ENCODE peak calls at places on chromosomes 13 and 19, in eight cellular contexts. G, J, F, W, N, A, Z and H are unnamed samples.

GRCh38 chr13:113834496-113835200 is 29.2 kb downstream of the GAS6 start:
- DNase-seq in G (no peak), J (no peak), F (no peak), W (peak; percentile 71), N (no peak), A (no peak), Z (no peak), H (no peak)

GRCh38 chr19:29098863-29099481 is 114.0 kb downstream of the UQCRFS1 start:
- DNase-seq in G (no peak), J (peak; percentile 83), F (no peak), W (no peak), N (no peak), A (peak; percentile 95), Z (no peak), H (no peak)

GRCh38 chr19:46374526-46375475 is 27.9 kb downstream of the PPP5C start:
- DNase-seq in G (no peak), J (no peak), F (no peak), W (peak; percentile 57), N (no peak), A (no peak), Z (no peak), H (no peak)

GRCh38 chr19:38675611-38676010 is 28.2 kb downstream of the ACTN4 start:
- DNase-seq in G (peak; percentile 36), J (no peak), F (no peak), W (no peak), N (no peak), A (no peak), Z (no peak), H (peak; percentile 24)

GRCh38 chr19:19146000-19146608 is 7.8 kb upstream of the TMEM161A start:
- DNase-seq in G (peak; percentile 98), J (peak; percentile 73), F (peak; percentile 82), W (peak; percentile 95), N (peak; percentile 53), A (peak; percentile 46), Z (peak; percentile 77), H (peak; percentile 91)

GRCh38 chr13:110520431-110521295 is 40.9 kb downstream of the RAB20 start:
- DNase-seq in G (no peak), J (peak; percentile 93), F (no peak), W (peak; percentile 92), N (no peak), A (peak; percentile 86), Z (no peak), H (no peak)

GRCh38 chr19:51727349-51727880 is 3.6 kb upstream of the HAS1 start:
- DNase-seq in G (no peak), J (peak; percentile 63), F (no peak), W (no peak), N (no peak), A (peak; percentile 79), Z (no peak), H (no peak)

GRCh38 chr19:48053076-48053475 is 9.2 kb upstream of the CABP5 start:
- DNase-seq in G (no peak), J (no peak), F (no peak), W (no peak), N (no peak), A (no peak), Z (no peak), H (no peak)

GRCh38 chr13:114101831-114102520 is 30.4 kb downstream of the RASA3 start:
- DNase-seq in G (no peak), J (no peak), F (no peak), W (peak; percentile 70), N (no peak), A (no peak), Z (no peak), H (no peak)

GRCh38 chr13:94157705-94158218 is 321.7 kb downstream of the DCT start:
- DNase-seq in G (no peak), J (peak; percentile 92), F (no peak), W (no peak), N (no peak), A (peak; percentile 30), Z (no peak), H (no peak)

GRCh38 chr13:113650275-113650674 is 7.7 kb downstream of the ATP4B start:
- DNase-seq in G (no peak), J (no peak), F (no peak), W (peak; percentile 41), N (no peak), A (no peak), Z (no peak), H (no peak)

GRCh38 chr13:60398438-60398891 is 1.4 kb downstream of the TDRD3 start:
- DNase-seq in G (no peak), J (no peak), F (no peak), W (no peak), N (no peak), A (no peak), Z (no peak), H (no peak)

GRCh38 chr13:83162493-83162892 is 719.8 kb downstream of the SLITRK1 start:
- DNase-seq in G (no peak), J (peak; percentile 19), F (no peak), W (no peak), N (no peak), A (no peak), Z (no peak), H (no peak)

GRCh38 chr13:36395280-36395679 is 37.0 kb upstream of the CCNA1 start:
- DNase-seq in G (no peak), J (peak; percentile 83), F (peak; percentile 21), W (no peak), N (no peak), A (peak; percentile 84), Z (no peak), H (no peak)

GRCh38 chr13:30421093-30422055 is 919 bp upstream of the UBE2L5 start:
- DNase-seq in G (peak; percentile 50), J (peak; percentile 94), F (peak; percentile 68), W (peak; percentile 95), N (no peak), A (peak; percentile 93), Z (peak; percentile 61), H (peak; percentile 39)

GRCh38 chr13:111152836-111153235 is 37.7 kb downstream of the ARHGEF7 start:
- DNase-seq in G (no peak), J (peak; percentile 11), F (no peak), W (no peak), N (no peak), A (no peak), Z (no peak), H (no peak)

GRCh38 chr19:5369962-5370367 is 29.4 kb upstream of the PTPRS start:
- DNase-seq in G (peak; percentile 86), J (peak; percentile 27), F (peak; percentile 74), W (no peak), N (no peak), A (no peak), Z (peak; percentile 17), H (peak; percentile 73)

GRCh38 chr13:53822136-53822535 is 793.5 kb downstream of the OLFM4 start:
- DNase-seq in G (no peak), J (no peak), F (no peak), W (no peak), N (no peak), A (no peak), Z (no peak), H (no peak)

GRCh38 chr19:10625003-10625761 is at the start of gene SLC44A2:
- DNase-seq in G (no peak), J (peak; percentile 74), F (no peak), W (peak; percentile 92), N (peak; percentile 83), A (peak; percentile 54), Z (no peak), H (no peak)

GRCh38 chr13:26548251-26548765 is 9.2 kb upstream of the WASF3 start:
- DNase-seq in G (no peak), J (no peak), F (no peak), W (no peak), N (no peak), A (no peak), Z (no peak), H (no peak)